ENCODE peak calls at places on chromosomes 6 and 20, in seven cellular contexts. I, N, L, B, J, W and Y are unnamed samples. For H3K27me3, the result is how much of the 10 kb centered on the place peaks cover.

GRCh38 chr6:27127874-27128795 is 119.4 kb upstream of the PRSS16 start:
- DNase-seq in I (no peak), N (no peak), L (no peak), B (no peak), J (no peak), W (no peak), Y (no peak)

GRCh38 chr6:101402618-101403002 is 9.1 kb downstream of the GRIK2 start:
- DNase-seq in I (no peak), N (peak), L (no peak), B (peak), J (no peak), W (no peak), Y (no peak)

GRCh38 chr6:138857792-138858191 is 61.9 kb downstream of the ECT2L start:
- DNase-seq in I (no peak), N (no peak), L (no peak), B (no peak), J (no peak), W (no peak), Y (no peak)

GRCh38 chr6:44528716-44529115 is 141.2 kb downstream of the CDC5L start:
- DNase-seq in I (no peak), N (no peak), L (no peak), B (no peak), J (no peak), W (no peak), Y (no peak)

GRCh38 chr6:52336919-52337561 is 24.9 kb upstream of the PAQR8 start:
- DNase-seq in I (no peak), N (no peak), L (peak), B (no peak), J (no peak), W (no peak), Y (no peak)

GRCh38 chr20:46348972-46349741 is 40.9 kb upstream of the CDH22 start:
- DNase-seq in I (peak), N (peak), L (peak), B (peak), J (no peak), W (peak), Y (no peak)

GRCh38 chr20:62945771-62946339 is 6.7 kb upstream of the SLC17A9 start:
- DNase-seq in I (no peak), N (no peak), L (no peak), B (no peak), J (no peak), W (no peak), Y (no peak)

GRCh38 chr6:87900160-87900698 is 147.4 kb upstream of the SPACA1 start:
- DNase-seq in I (no peak), N (no peak), L (no peak), B (no peak), J (no peak), W (no peak), Y (no peak)

GRCh38 chr20:11454966-11455799 is 462.5 kb upstream of the BTBD3 start:
- DNase-seq in I (no peak), N (no peak), L (no peak), B (no peak), J (no peak), W (no peak), Y (peak)

GRCh38 chr6:151451417-151451949 is 443 bp downstream of the RMND1 start:
- DNase-seq in I (no peak), N (no peak), L (no peak), B (no peak), J (no peak), W (no peak), Y (no peak)

GRCh38 chr6:12587096-12587495 is 129.5 kb upstream of the PHACTR1 start:
- DNase-seq in I (no peak), N (no peak), L (no peak), B (no peak), J (no peak), W (no peak), Y (no peak)

GRCh38 chr20:33475381-33476160 is 14.3 kb upstream of the CBFA2T2 start:
- DNase-seq in I (no peak), N (no peak), L (no peak), B (no peak), J (no peak), W (no peak), Y (no peak)

GRCh38 chr6:27161946-27162603 is 85.4 kb upstream of the PRSS16 start:
- DNase-seq in I (no peak), N (no peak), L (peak), B (no peak), J (no peak), W (no peak), Y (no peak)

GRCh38 chr20:3681931-3682820 is at the start of gene ADAM33:
- DNase-seq in I (peak), N (no peak), L (peak), B (peak), J (no peak), W (no peak), Y (no peak)

GRCh38 chr6:41356838-41357237 is 21.4 kb downstream of the NCR2 start:
- DNase-seq in I (no peak), N (no peak), L (no peak), B (no peak), J (no peak), W (no peak), Y (no peak)

GRCh38 chr20:35271073-35271882 is 6.6 kb downstream of the MMP24OS start:
- DNase-seq in I (no peak), N (no peak), L (peak), B (no peak), J (no peak), W (no peak), Y (no peak)

GRCh38 chr20:48454721-48455490 is 372.9 kb downstream of the PREX1 start:
- DNase-seq in I (no peak), N (peak), L (no peak), B (no peak), J (no peak), W (no peak), Y (no peak)

GRCh38 chr6:97917369-97917768 is 634.4 kb upstream of the MMS22L start:
- DNase-seq in I (no peak), N (no peak), L (no peak), B (no peak), J (no peak), W (no peak), Y (no peak)

GRCh38 chr6:87722831-87723726 is 21.0 kb upstream of the AKIRIN2 start:
- DNase-seq in I (peak), N (peak), L (peak), B (peak), J (peak), W (peak), Y (peak)

GRCh38 chr6:41161851-41162552 is 914 bp downstream of the TREM2 start:
- DNase-seq in I (no peak), N (no peak), L (no peak), B (no peak), J (no peak), W (no peak), Y (no peak)

GRCh38 chr20:6651016-6651415 is 116.5 kb upstream of the BMP2 start:
- DNase-seq in I (peak), N (no peak), L (no peak), B (no peak), J (peak), W (no peak), Y (peak)

GRCh38 chr6:41306187-41306854 is 19.8 kb upstream of the TREM1 start:
- DNase-seq in I (peak), N (no peak), L (peak), B (no peak), J (no peak), W (peak), Y (no peak)

GRCh38 chr6:144602523-144603180 is 317.5 kb downstream of the UTRN start:
- DNase-seq in I (no peak), N (no peak), L (no peak), B (no peak), J (no peak), W (no peak), Y (no peak)

GRCh38 chr20:50293244-50294139 is 102.9 kb downstream of the CEBPB start:
- DNase-seq in I (no peak), N (no peak), L (no peak), B (no peak), J (no peak), W (no peak), Y (no peak)

GRCh38 chr20:50295762-50296449 is 105.3 kb downstream of the CEBPB start:
- DNase-seq in I (peak), N (no peak), L (no peak), B (no peak), J (no peak), W (no peak), Y (no peak)

GRCh38 chr20:50295345-50295744 is 104.7 kb downstream of the CEBPB start:
- DNase-seq in I (no peak), N (no peak), L (no peak), B (no peak), J (no peak), W (no peak), Y (no peak)

GRCh38 chr20:50292324-50293243 is 102.0 kb downstream of the CEBPB start:
- DNase-seq in I (peak), N (peak), L (peak), B (peak), J (peak), W (peak), Y (peak)

GRCh38 chr20:50294164-50295088 is 103.8 kb downstream of the CEBPB start:
- DNase-seq in I (no peak), N (no peak), L (no peak), B (no peak), J (no peak), W (no peak), Y (no peak)
- TF ChIP-seq CTCF in I (no peak), N (no peak), L (no peak), B (no peak), J (no peak), W (no peak), Y (no peak)

GRCh38 chr6:108134213-108134973 is 31.4 kb upstream of the NR2E1 start:
- DNase-seq in I (no peak), N (no peak), L (no peak), B (no peak), J (no peak), W (no peak), Y (no peak)
- H3K4me3 ChIP-seq in I (peak), N (peak), L (no peak), B (peak), J (peak), W (no peak), Y (peak)

GRCh38 chr6:161736341-161736740 is 462.5 kb upstream of the AGPAT4 start:
- DNase-seq in I (no peak), N (no peak), L (no peak), B (no peak), J (no peak), W (no peak), Y (no peak)
- H3K27me3 ChIP-seq in I (under half), N (under half), L (under half), B (under half), J (under half), W (under half), Y (under half)

DNA sequence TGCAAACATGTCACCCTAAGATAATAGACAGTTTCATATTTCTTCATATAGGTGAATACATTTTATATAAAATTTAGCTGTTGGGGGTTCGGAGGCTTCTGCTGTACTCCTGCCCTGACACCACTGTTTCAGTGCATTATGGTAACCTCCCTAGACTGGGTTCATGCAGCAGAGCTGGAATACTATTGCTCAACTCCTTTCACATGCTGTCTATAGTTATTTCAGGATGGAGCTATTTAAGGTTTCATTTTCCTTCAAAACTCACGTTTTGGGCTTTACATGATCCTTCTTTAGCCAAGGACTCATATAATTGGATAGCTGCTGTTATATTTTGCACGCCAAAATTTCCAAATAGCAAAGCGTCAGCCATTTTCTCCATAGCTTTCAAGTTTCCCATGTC is 76.9 kb downstream of the SEL1L2 start:
- DNase-seq in I (no peak), N (no peak), L (no peak), B (no peak), J (no peak), W (no peak), Y (no peak)
- TF ChIP-seq CTCF in I (no peak), N (no peak), L (no peak), B (no peak), J (no peak), W (no peak), Y (no peak)